ENCODE peak calls at places on chromosomes 1 and 21, in ten cellular contexts. Q is mucosa of gallbladder; S is CD8-positive, alpha-beta T cell; G is M059J; J is memory B cell; F is NCI-H510A treated with DMSO at 0.1 percent for 48 hours; M is BJ; T is GM12891; I is stimulated activated CD4-positive, alpha-beta T cell treated with anti-CD3 and anti-CD28 coated beads, TNF-alpha, amount 100 ng/mL, for 24 hours; Y is fibroblast of mammary gland. Z is an unnamed sample.

GRCh38 chr1:38228718-38229117 is 182.1 kb upstream of the POU3F1 start:
- DNase-seq in Q (no peak), S (no peak), G (no peak), J (no peak), F (no peak), M (no peak), T (no peak), I (no peak), Y (no peak), Z (no peak)

GRCh38 chr1:2208309-2209239 is 14.0 kb upstream of the FAAP20 start:
- DNase-seq in Q (peak; percentile 77), S (no peak), G (peak; percentile 95), J (no peak), F (no peak), M (peak; percentile 81), T (no peak), I (no peak), Y (peak; percentile 90), Z (no peak)

GRCh38 chr21:44517175-44517899 is 22.7 kb downstream of the KRTAP10-1 start:
- DNase-seq in Q (no peak), S (no peak), G (peak; percentile 88), J (no peak), F (no peak), M (no peak), T (no peak), I (no peak), Y (peak; percentile 45), Z (no peak)

GRCh38 chr1:230855886-230856285 is 12.4 kb downstream of the C1orf198 start:
- DNase-seq in Q (no peak), S (no peak), G (no peak), J (no peak), F (no peak), M (no peak), T (no peak), I (no peak), Y (peak; percentile 39), Z (no peak)

GRCh38 chr1:173050865-173051264 is at the start of gene TNFSF18:
- DNase-seq in Q (peak; percentile 14), S (no peak), G (peak; percentile 70), J (no peak), F (peak; percentile 46), M (no peak), T (no peak), I (no peak), Y (peak; percentile 81), Z (no peak)

GRCh38 chr1:183622884-183623785 is 12.4 kb downstream of the ARPC5 start:
- DNase-seq in Q (peak; percentile 67), S (peak; percentile 13), G (peak; percentile 78), J (peak; percentile 34), F (peak; percentile 79), M (no peak), T (no peak), I (no peak), Y (peak; percentile 70), Z (no peak)

GRCh38 chr1:166166701-166167394 is at the start of gene FAM78B:
- DNase-seq in Q (peak; percentile 61), S (peak; percentile 15), G (peak; percentile 40), J (peak; percentile 53), F (peak; percentile 67), M (no peak), T (peak; percentile 77), I (no peak), Y (peak; percentile 55), Z (peak; percentile 78)

GRCh38 chr1:2525896-2526823 is at the start of gene PANK4:
- DNase-seq in Q (peak; percentile 93), S (peak; percentile 83), G (peak; percentile 90), J (peak; percentile 90), F (peak; percentile 91), M (no peak), T (peak; percentile 97), I (peak; percentile 83), Y (peak; percentile 92), Z (peak; percentile 99)

GRCh38 chr1:37338658-37339057 is 135.7 kb upstream of the ZC3H12A start:
- DNase-seq in Q (no peak), S (no peak), G (no peak), J (no peak), F (peak; percentile 87), M (no peak), T (no peak), I (no peak), Y (no peak), Z (no peak)

GRCh38 chr1:241275981-241276380 is 81.0 kb downstream of the RGS7 start:
- DNase-seq in Q (no peak), S (no peak), G (peak; percentile 65), J (no peak), F (no peak), M (no peak), T (no peak), I (no peak), Y (no peak), Z (no peak)

GRCh38 chr1:186497651-186498050 is 36.7 kb upstream of the PDC start:
- DNase-seq in Q (no peak), S (no peak), G (no peak), J (no peak), F (no peak), M (no peak), T (no peak), I (no peak), Y (no peak), Z (no peak)

GRCh38 chr1:208409171-208409570 is 165.0 kb upstream of the PLXNA2 start:
- DNase-seq in Q (no peak), S (no peak), G (peak; percentile 78), J (no peak), F (no peak), M (peak; percentile 49), T (no peak), I (no peak), Y (no peak), Z (no peak)

GRCh38 chr1:238501290-238501689 is 610.6 kb upstream of the ZP4 start:
- DNase-seq in Q (no peak), S (no peak), G (no peak), J (no peak), F (no peak), M (no peak), T (no peak), I (no peak), Y (no peak), Z (no peak)

GRCh38 chr1:93774707-93775106 is 93.1 kb upstream of the BCAR3 start:
- DNase-seq in Q (no peak), S (no peak), G (peak; percentile 84), J (no peak), F (no peak), M (no peak), T (no peak), I (no peak), Y (no peak), Z (no peak)

GRCh38 chr1:216686860-216687545 is 36.2 kb downstream of the ESRRG start:
- DNase-seq in Q (no peak), S (no peak), G (peak; percentile 8), J (no peak), F (no peak), M (no peak), T (no peak), I (no peak), Y (no peak), Z (no peak)

GRCh38 chr1:65001238-65001792 is 35.0 kb upstream of the JAK1 start:
- DNase-seq in Q (peak; percentile 47), S (peak; percentile 56), G (no peak), J (peak; percentile 49), F (no peak), M (no peak), T (peak; percentile 52), I (peak; percentile 56), Y (peak; percentile 74), Z (no peak)

Z was measured in GM19239.